ENCODE peak calls at places on chromosomes 7 and 10, in five cellular contexts. One of them, this sample, is unnamed.

GRCh38 chr10:14244801-14245211 is 85.9 kb downstream of the FRMD4A start:
- DNase-seq in fibroblast of lung: peak; percentile 39
- DNase-seq in heart right ventricle: no peak
- DNase-seq in transverse colon: no peak
- DNase-seq in mammary epithelial cell: peak; percentile 70
- DNase-seq in this sample: peak; percentile 39

GRCh38 chr7:85608804-85609203 is 421.9 kb upstream of the SEMA3D start:
- DNase-seq in heart right ventricle: no peak
- DNase-seq in mammary epithelial cell: no peak
- DNase-seq in transverse colon: no peak
- DNase-seq in fibroblast of lung: no peak
- DNase-seq in this sample: no peak

GRCh38 chr7:54632696-54633095 is 90.5 kb downstream of the VSTM2A start:
- DNase-seq in transverse colon: no peak
- DNase-seq in fibroblast of lung: no peak
- DNase-seq in heart right ventricle: no peak
- DNase-seq in mammary epithelial cell: no peak
- DNase-seq in this sample: no peak

GRCh38 chr7:19066109-19066508 is 51.3 kb downstream of the TWIST1 start:
- DNase-seq in fibroblast of lung: no peak
- DNase-seq in heart right ventricle: no peak
- DNase-seq in transverse colon: no peak
- DNase-seq in mammary epithelial cell: no peak
- DNase-seq in this sample: no peak

GRCh38 chr7:123966936-123967335 is 41.9 kb downstream of the SPAM1 start:
- DNase-seq in transverse colon: no peak
- DNase-seq in heart right ventricle: no peak
- DNase-seq in mammary epithelial cell: no peak
- DNase-seq in fibroblast of lung: peak; percentile 31
- DNase-seq in this sample: no peak

GRCh38 chr10:33893502-33893901 is 559.0 kb upstream of the NRP1 start:
- DNase-seq in fibroblast of lung: peak; percentile 44
- DNase-seq in heart right ventricle: no peak
- DNase-seq in transverse colon: no peak
- DNase-seq in mammary epithelial cell: no peak
- DNase-seq in this sample: no peak

GRCh38 chr10:22719406-22720042 is 5.1 kb upstream of the PIP4K2A start:
- DNase-seq in transverse colon: no peak
- DNase-seq in mammary epithelial cell: no peak
- DNase-seq in fibroblast of lung: no peak
- DNase-seq in heart right ventricle: no peak
- DNase-seq in this sample: no peak

GRCh38 chr10:113613427-113613826 is 50.4 kb downstream of the NRAP start:
- DNase-seq in fibroblast of lung: no peak
- DNase-seq in heart right ventricle: no peak
- DNase-seq in transverse colon: no peak
- DNase-seq in mammary epithelial cell: no peak
- DNase-seq in this sample: no peak

GRCh38 chr10:50937230-50937907 is 51.9 kb upstream of the A1CF start:
- DNase-seq in fibroblast of lung: peak; percentile 75
- DNase-seq in mammary epithelial cell: peak; percentile 12
- DNase-seq in heart right ventricle: no peak
- DNase-seq in transverse colon: no peak
- DNase-seq in this sample: peak; percentile 45

GRCh38 chr10:120948889-120949382 is 97.8 kb downstream of the WDR11 start:
- DNase-seq in fibroblast of lung: peak; percentile 63
- DNase-seq in transverse colon: peak; percentile 69
- DNase-seq in heart right ventricle: peak; percentile 75
- DNase-seq in mammary epithelial cell: peak; percentile 45
- DNase-seq in this sample: peak; percentile 52

GRCh38 chr7:44294325-44295069 is 30.9 kb downstream of the CAMK2B start:
- DNase-seq in fibroblast of lung: no peak
- DNase-seq in mammary epithelial cell: no peak
- DNase-seq in heart right ventricle: no peak
- DNase-seq in transverse colon: peak; percentile 3
- DNase-seq in this sample: no peak

GRCh38 chr10:62259456-62259855 is 9.2 kb downstream of the RTKN2 start:
- DNase-seq in mammary epithelial cell: no peak
- DNase-seq in heart right ventricle: no peak
- DNase-seq in transverse colon: no peak
- DNase-seq in fibroblast of lung: no peak
- DNase-seq in this sample: no peak

GRCh38 chr10:103231047-103231551 is 14.6 kb upstream of the RPEL1 start:
- DNase-seq in mammary epithelial cell: peak; percentile 84
- DNase-seq in heart right ventricle: no peak
- DNase-seq in fibroblast of lung: peak; percentile 89
- DNase-seq in transverse colon: no peak
- DNase-seq in this sample: peak; percentile 92

GRCh38 chr7:106866298-106867281 is 1.5 kb downstream of the PIK3CG start:
- DNase-seq in fibroblast of lung: no peak
- DNase-seq in transverse colon: no peak
- DNase-seq in heart right ventricle: no peak
- DNase-seq in mammary epithelial cell: no peak
- DNase-seq in this sample: no peak

GRCh38 chr7:30733691-30734090 is 18.2 kb upstream of the INMT start:
- DNase-seq in transverse colon: no peak
- DNase-seq in heart right ventricle: no peak
- DNase-seq in mammary epithelial cell: no peak
- DNase-seq in fibroblast of lung: no peak
- DNase-seq in this sample: no peak

GRCh38 chr7:7231865-7232264 is 49.5 kb downstream of the C1GALT1 start:
- DNase-seq in mammary epithelial cell: no peak
- DNase-seq in transverse colon: no peak
- DNase-seq in fibroblast of lung: no peak
- DNase-seq in heart right ventricle: no peak
- DNase-seq in this sample: no peak

GRCh38 chr7:136687693-136688322 is 180.6 kb upstream of the CHRM2 start:
- DNase-seq in heart right ventricle: no peak
- DNase-seq in mammary epithelial cell: peak; percentile 13
- DNase-seq in fibroblast of lung: peak; percentile 40
- DNase-seq in transverse colon: no peak
- DNase-seq in this sample: peak; percentile 34

GRCh38 chr7:157282141-157282801 is 54.5 kb upstream of the DNAJB6 start:
- DNase-seq in mammary epithelial cell: no peak
- DNase-seq in fibroblast of lung: no peak
- DNase-seq in transverse colon: peak; percentile 72
- DNase-seq in heart right ventricle: no peak
- DNase-seq in this sample: no peak

GRCh38 chr10:115063702-115064479 is 29.3 kb upstream of the ATRNL1 start:
- DNase-seq in heart right ventricle: no peak
- DNase-seq in transverse colon: no peak
- DNase-seq in fibroblast of lung: peak; percentile 11
- DNase-seq in mammary epithelial cell: no peak
- DNase-seq in this sample: no peak

GRCh38 chr10:43214071-43214955 is 52.6 kb downstream of the RASGEF1A start:
- DNase-seq in fibroblast of lung: no peak
- DNase-seq in transverse colon: no peak
- DNase-seq in mammary epithelial cell: peak; percentile 9
- DNase-seq in heart right ventricle: no peak
- DNase-seq in this sample: peak; percentile 40

GRCh38 chr7:44515595-44516268 is 25.3 kb upstream of the NUDCD3 start:
- DNase-seq in fibroblast of lung: no peak
- DNase-seq in heart right ventricle: no peak
- DNase-seq in mammary epithelial cell: peak; percentile 33
- DNase-seq in transverse colon: no peak
- DNase-seq in this sample: no peak

GRCh38 chr10:126160971-126161630 is 227.2 kb downstream of the ADAM12 start:
- DNase-seq in transverse colon: no peak
- DNase-seq in heart right ventricle: no peak
- DNase-seq in mammary epithelial cell: no peak
- DNase-seq in fibroblast of lung: peak; percentile 58
- DNase-seq in this sample: no peak

GRCh38 chr7:120990468-120991118 is 2.1 kb downstream of the CPED1 start:
- DNase-seq in fibroblast of lung: peak; percentile 56
- DNase-seq in mammary epithelial cell: no peak
- DNase-seq in transverse colon: no peak
- DNase-seq in heart right ventricle: no peak
- DNase-seq in this sample: no peak

GRCh38 chr10:48406204-48406603 is 99.7 kb downstream of the MAPK8 start:
- DNase-seq in fibroblast of lung: peak; percentile 19
- DNase-seq in mammary epithelial cell: peak; percentile 82
- DNase-seq in heart right ventricle: no peak
- DNase-seq in transverse colon: no peak
- DNase-seq in this sample: peak; percentile 23

GRCh38 chr7:157474685-157475084 is 137.9 kb downstream of the DNAJB6 start:
- DNase-seq in heart right ventricle: no peak
- DNase-seq in transverse colon: no peak
- DNase-seq in fibroblast of lung: no peak
- DNase-seq in mammary epithelial cell: no peak
- DNase-seq in this sample: no peak

GRCh38 chr10:228366-228765 is 93.1 kb downstream of the ZMYND11 start:
- DNase-seq in fibroblast of lung: no peak
- DNase-seq in mammary epithelial cell: peak; percentile 45
- DNase-seq in transverse colon: no peak
- DNase-seq in heart right ventricle: no peak
- DNase-seq in this sample: no peak

GRCh38 chr7:67917118-67917755 is 920.6 kb downstream of the TYW1 start:
- DNase-seq in heart right ventricle: no peak
- DNase-seq in fibroblast of lung: no peak
- DNase-seq in mammary epithelial cell: no peak
- DNase-seq in transverse colon: no peak
- DNase-seq in this sample: no peak

GRCh38 chr10:123380491-123381085 is 226.4 kb downstream of the BUB3 start:
- DNase-seq in mammary epithelial cell: peak; percentile 32
- DNase-seq in heart right ventricle: no peak
- DNase-seq in fibroblast of lung: peak; percentile 6
- DNase-seq in transverse colon: no peak
- DNase-seq in this sample: no peak

GRCh38 chr7:50397971-50398324 is 52.2 kb downstream of the FIGNL1 start:
- DNase-seq in transverse colon: no peak
- DNase-seq in mammary epithelial cell: no peak
- DNase-seq in heart right ventricle: no peak
- DNase-seq in fibroblast of lung: no peak
- DNase-seq in this sample: no peak
- H3K4me3 ChIP-seq in transverse colon: no peak overlapping the region
- H3K4me3 ChIP-seq in mammary epithelial cell: no peak overlapping the region
- H3K4me3 ChIP-seq in heart right ventricle: no peak overlapping the region
- H3K4me3 ChIP-seq in fibroblast of lung: no peak overlapping the region
- H3K4me3 ChIP-seq in this sample: no peak overlapping the region

DNA sequence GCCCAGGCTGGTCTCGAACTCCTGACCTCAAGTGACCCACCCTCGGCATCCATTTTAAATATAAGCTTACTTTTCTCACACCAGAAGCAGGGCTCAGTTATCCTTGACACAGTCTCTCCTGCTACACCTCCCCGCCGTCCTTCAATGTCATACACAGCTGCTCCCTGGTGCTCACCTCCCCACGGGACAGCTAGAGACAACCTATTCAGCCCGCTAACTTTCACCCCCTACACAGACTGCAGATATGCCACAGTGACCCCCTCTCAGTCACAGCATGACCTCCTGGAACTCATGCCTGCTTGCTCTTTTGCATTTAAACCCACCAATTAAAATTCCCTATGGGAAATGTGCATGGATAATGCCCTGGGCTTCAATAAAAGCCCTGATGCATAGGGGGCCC is 44.2 kb upstream of the KCNMA1 start:
- DNase-seq in transverse colon: no peak
- DNase-seq in mammary epithelial cell: no peak
- DNase-seq in fibroblast of lung: no peak
- DNase-seq in heart right ventricle: no peak
- DNase-seq in this sample: no peak
- H3K27ac ChIP-seq in transverse colon: no peak overlapping the region
- H3K27ac ChIP-seq in mammary epithelial cell: no peak overlapping the region
- H3K27ac ChIP-seq in fibroblast of lung: no peak overlapping the region
- H3K27ac ChIP-seq in heart right ventricle: no peak overlapping the region
- H3K27ac ChIP-seq in this sample: no peak overlapping the region

DNA sequence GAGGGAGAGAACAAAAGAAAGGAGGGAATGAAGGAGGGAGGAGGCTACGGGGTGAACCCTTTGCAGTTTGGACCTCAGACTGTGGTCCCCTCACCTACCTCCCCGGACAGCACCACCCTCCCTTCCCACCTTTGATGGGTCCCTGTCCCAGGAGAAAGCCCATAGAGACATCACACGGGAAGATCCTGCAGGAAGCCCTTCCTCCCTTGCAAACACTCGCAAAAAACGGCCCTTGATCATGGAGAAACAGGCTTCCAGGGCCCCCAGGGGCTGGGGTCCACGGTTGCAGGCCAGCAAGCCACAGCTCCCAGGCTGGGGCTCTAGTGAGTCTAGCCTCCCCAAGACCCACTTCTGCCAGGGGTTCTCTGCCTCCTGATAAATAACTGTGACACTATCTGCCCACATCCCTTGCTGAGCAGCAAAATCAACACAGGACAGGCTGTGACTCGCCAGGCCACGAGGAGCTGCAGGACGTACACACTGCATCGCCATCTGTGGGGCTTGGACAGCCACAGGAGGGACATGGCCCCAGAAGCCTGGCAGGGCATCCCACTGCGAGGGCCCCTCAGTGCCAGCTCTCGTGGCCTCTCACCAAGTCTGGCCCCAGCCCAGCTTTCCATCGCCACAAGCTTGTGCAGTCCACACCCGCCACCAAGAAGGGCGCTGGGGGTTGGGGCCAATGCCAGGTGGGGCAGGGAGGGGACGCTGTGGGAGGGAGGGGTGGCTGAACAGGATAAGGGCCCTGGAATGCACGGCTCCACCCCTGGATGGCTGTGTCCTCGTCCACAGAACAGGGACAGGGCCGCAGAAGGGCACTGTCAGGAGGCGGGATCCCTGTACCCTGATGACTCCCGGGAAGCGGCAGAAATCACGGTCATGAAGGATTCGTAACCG is 34.2 kb downstream of the PDGFA start:
- DNase-seq in mammary epithelial cell: peak; percentile 60
- DNase-seq in heart right ventricle: peak; percentile 44
- DNase-seq in transverse colon: peak; percentile 62
- DNase-seq in fibroblast of lung: no peak
- DNase-seq in this sample: no peak
- TF ChIP-seq CTCF in mammary epithelial cell: no peak
- TF ChIP-seq CTCF in heart right ventricle: no peak
- TF ChIP-seq CTCF in transverse colon: no peak
- TF ChIP-seq CTCF in fibroblast of lung: no peak
- TF ChIP-seq CTCF in this sample: no peak

DNA sequence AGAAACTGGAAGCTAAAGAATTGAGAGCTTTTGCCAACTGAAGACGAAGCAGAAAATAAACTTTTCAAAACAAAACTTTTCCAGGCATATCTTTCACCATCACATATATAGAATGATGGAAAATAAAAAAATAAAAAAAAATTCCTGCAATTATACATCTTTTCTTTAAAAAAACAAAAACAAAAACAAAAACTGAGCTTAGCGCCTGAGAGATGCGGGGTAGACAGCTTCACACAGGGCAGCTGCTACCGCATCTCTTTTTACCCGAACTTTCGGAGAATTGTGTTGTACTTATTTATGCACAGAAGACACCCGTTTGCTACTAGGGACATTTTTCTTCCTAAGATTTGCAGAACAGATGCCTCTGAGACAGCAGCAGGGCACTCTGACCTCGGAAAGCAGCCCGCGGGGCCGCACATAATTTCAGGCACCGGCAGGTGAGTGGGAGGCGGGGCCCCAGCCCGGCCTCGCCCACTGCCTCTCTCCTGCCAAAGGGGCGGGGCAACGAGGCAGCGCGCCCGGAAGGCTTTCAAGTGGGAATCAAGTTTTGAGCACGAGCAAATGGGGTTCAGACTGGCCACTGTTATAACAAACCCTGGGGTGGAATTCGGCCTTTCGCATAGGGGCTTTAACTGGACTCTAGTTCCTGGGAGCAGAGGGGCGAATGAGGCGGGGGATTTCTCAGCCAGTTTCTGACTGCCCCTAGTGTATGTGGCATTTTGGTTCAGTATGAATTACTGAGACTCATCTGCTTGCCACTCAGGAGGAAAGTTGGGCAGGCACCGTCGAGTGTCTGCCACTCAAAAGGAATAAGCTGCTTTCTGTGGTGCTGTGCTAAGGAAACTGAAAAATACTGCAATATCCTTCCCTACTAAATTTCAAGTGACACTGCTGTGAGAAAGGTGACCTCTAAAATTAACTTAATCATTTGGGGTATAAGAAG is 18.5 kb upstream of the FAM133B start:
- DNase-seq in mammary epithelial cell: no peak
- DNase-seq in fibroblast of lung: no peak
- DNase-seq in heart right ventricle: peak; percentile 24
- DNase-seq in transverse colon: no peak
- DNase-seq in this sample: no peak
- H3K4me3 ChIP-seq in mammary epithelial cell: no peak overlapping the region
- H3K4me3 ChIP-seq in fibroblast of lung: no peak overlapping the region
- H3K4me3 ChIP-seq in heart right ventricle: no peak overlapping the region
- H3K4me3 ChIP-seq in transverse colon: no peak overlapping the region
- H3K4me3 ChIP-seq in this sample: no peak overlapping the region

This sample was measured in brain microvascular endothelial cell.